ENCODE peak calls at places on chromosomes 11 and 22, in nine cellular contexts. Y is BE2C; M is body of pancreas; D is uterus; K is psoas muscle; I is dorsolateral prefrontal cortex; A is fibroblast of mammary gland; Q is CD8-positive, alpha-beta T cell; L is colonic mucosa. P is an unnamed sample.

GRCh38 chr11:72013765-72014711 is 15.3 kb downstream of the IL18BP start:
- DNase-seq in I (no peak), M (no peak), D (no peak), Y (peak; percentile 41), Q (no peak), L (no peak), A (peak; percentile 57), K (no peak), P (peak; percentile 49)

GRCh38 chr11:5489571-5490357 is 1.3 kb downstream of the OR52D1 start:
- DNase-seq in Q (no peak), L (no peak), A (peak; percentile 34), Y (no peak), I (no peak), K (no peak), M (no peak), D (no peak), P (no peak)

GRCh38 chr11:114195981-114196731 is 100.0 kb upstream of the NNMT start:
- DNase-seq in D (no peak), A (peak; percentile 52), Q (no peak), Y (no peak), M (no peak), I (no peak), L (no peak), K (no peak), P (no peak)

GRCh38 chr22:44537016-44537936 is 39.2 kb upstream of the RTL6 start:
- DNase-seq in M (no peak), L (no peak), I (no peak), A (no peak), Y (no peak), K (no peak), Q (no peak), D (no peak), P (peak; percentile 27)

GRCh38 chr11:67027943-67028542 is 5.1 kb downstream of the SYT12 start:
- DNase-seq in L (no peak), M (no peak), Q (no peak), K (no peak), D (no peak), I (no peak), Y (no peak), A (no peak), P (no peak)

GRCh38 chr22:44721206-44721605 is 19.2 kb downstream of the PRR5 start:
- DNase-seq in Q (no peak), A (no peak), Y (no peak), L (no peak), K (no peak), D (no peak), I (no peak), M (no peak), P (no peak)

GRCh38 chr11:94671553-94672366 is 96.4 kb upstream of the AMOTL1 start:
- DNase-seq in A (no peak), Q (no peak), K (peak; percentile 24), I (no peak), M (no peak), D (no peak), Y (no peak), L (no peak), P (no peak)

GRCh38 chr22:19610518-19611253 is 86.5 kb upstream of the CLDN5 start:
- DNase-seq in M (no peak), K (no peak), D (no peak), A (no peak), Y (no peak), I (no peak), Q (no peak), L (no peak), P (no peak)

GRCh38 chr11:28439403-28439802 is 331.2 kb downstream of the METTL15 start:
- DNase-seq in Y (no peak), D (no peak), L (no peak), Q (no peak), K (no peak), M (no peak), A (no peak), I (no peak), P (no peak)

GRCh38 chr22:26763633-26764295 is 106.4 kb downstream of the MIAT start:
- DNase-seq in L (no peak), D (no peak), K (no peak), Y (no peak), I (no peak), M (no peak), Q (no peak), A (peak; percentile 42), P (no peak)

GRCh38 chr11:107999759-108000455 is 8.8 kb upstream of the CUL5 start:
- DNase-seq in I (no peak), L (no peak), K (no peak), A (peak; percentile 35), Y (peak; percentile 62), Q (no peak), D (no peak), M (no peak), P (no peak)

GRCh38 chr22:25896098-25896497 is 154.1 kb downstream of the MYO18B start:
- DNase-seq in Y (no peak), A (no peak), D (no peak), Q (no peak), M (no peak), L (no peak), K (no peak), I (no peak), P (no peak)

GRCh38 chr22:36194971-36195370 is 6.6 kb downstream of the APOL4 start:
- DNase-seq in I (peak; percentile 72), K (peak; percentile 39), M (peak; percentile 34), Q (peak; percentile 16), Y (peak; percentile 69), A (peak; percentile 78), L (peak; percentile 45), D (peak; percentile 74), P (no peak)

GRCh38 chr11:72125956-72126355 is 9.6 kb upstream of the FOLR3 start:
- DNase-seq in M (no peak), L (no peak), I (no peak), K (no peak), D (no peak), A (no peak), Y (no peak), Q (no peak), P (no peak)

GRCh38 chr22:50713571-50714056 is 24.4 kb upstream of the ACR start:
- DNase-seq in M (no peak), Y (no peak), Q (no peak), D (no peak), K (no peak), L (no peak), I (peak; percentile 92), A (no peak), P (no peak)

GRCh38 chr22:22068025-22068424 is 85.4 kb upstream of the TOP3B start:
- DNase-seq in I (no peak), K (no peak), L (no peak), D (no peak), M (no peak), A (no peak), Y (no peak), Q (no peak), P (no peak)

GRCh38 chr22:46578824-46579561 is 41.2 kb upstream of the GRAMD4 start:
- DNase-seq in I (no peak), M (peak; percentile 58), Y (peak; percentile 75), K (peak; percentile 54), L (peak; percentile 76), Q (no peak), A (peak; percentile 35), D (no peak), P (peak; percentile 81)

GRCh38 chr11:15947681-15948648 is 408.4 kb downstream of the SOX6 start:
- DNase-seq in I (no peak), L (no peak), D (no peak), M (no peak), A (no peak), Y (no peak), Q (no peak), K (no peak), P (no peak)

GRCh38 chr11:61586792-61587430 is 6.0 kb upstream of the SYT7 start:
- DNase-seq in Y (no peak), M (no peak), Q (no peak), A (no peak), K (no peak), D (no peak), I (no peak), L (no peak), P (no peak)
- H3K4me3 ChIP-seq in Y (no peak overlapping the region), M (no peak overlapping the region), Q (no peak overlapping the region), A (peak overlapping the region; percentile 1), K (peak overlapping the region; percentile 72), D (peak overlapping the region; percentile 44), I (peak overlapping the region; percentile 55), L (peak overlapping the region; percentile 52), P (peak overlapping the region; percentile 57)

GRCh38 chr11:118113031-118113430 is 26.3 kb upstream of the SMIM35 start:
- DNase-seq in Q (no peak), A (no peak), D (no peak), L (no peak), K (no peak), I (no peak), M (no peak), Y (no peak), P (peak; percentile 30)

GRCh38 chr11:118111744-118112035 is 24.9 kb upstream of the SMIM35 start:
- DNase-seq in I (no peak), A (no peak), Q (no peak), D (no peak), M (no peak), K (no peak), L (no peak), Y (no peak), P (peak; percentile 39)

GRCh38 chr11:118111019-118111743 is 24.4 kb upstream of the SMIM35 start:
- DNase-seq in A (no peak), L (peak; percentile 54), K (no peak), D (no peak), Y (no peak), I (no peak), Q (no peak), M (no peak), P (peak; percentile 33)

GRCh38 chr11:118115048-118115447 is 28.3 kb upstream of the SMIM35 start:
- DNase-seq in A (no peak), L (no peak), D (no peak), M (no peak), Q (no peak), I (no peak), Y (no peak), K (no peak), P (peak; percentile 33)

GRCh38 chr11:118114266-118114665 is 27.5 kb upstream of the SMIM35 start:
- DNase-seq in M (no peak), Q (no peak), A (no peak), D (no peak), Y (no peak), K (no peak), I (no peak), L (no peak), P (peak; percentile 5)
- TF ChIP-seq CTCF in M (no peak), Q (no peak), A (no peak), D (no peak), Y (no peak), K (no peak), I (no peak), L (no peak), P (no peak)

DNA sequence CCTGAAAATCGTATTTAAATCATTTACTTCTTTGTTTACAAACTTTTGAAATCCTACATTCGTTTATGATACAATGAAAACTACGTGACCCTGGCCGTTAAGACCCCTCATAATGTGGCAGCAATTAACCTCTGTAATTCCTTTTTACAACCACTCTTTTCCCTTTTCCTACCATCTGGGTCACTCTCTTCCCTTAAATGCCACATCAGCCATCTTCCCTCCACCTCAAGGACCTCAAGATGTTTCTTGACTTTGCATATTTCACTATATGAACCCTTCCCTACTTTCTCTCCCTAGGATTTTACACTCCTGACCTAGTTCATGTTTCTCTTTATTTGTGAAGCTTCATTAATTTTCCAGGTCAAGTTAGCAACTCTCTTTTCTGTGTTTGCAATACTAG is 26.8 kb downstream of the OR2AG2 start:
- DNase-seq in D (no peak), A (no peak), M (no peak), L (no peak), K (no peak), Y (no peak), Q (no peak), I (no peak), P (no peak)
- H3K4me3 ChIP-seq in D (no peak overlapping the region), A (no peak overlapping the region), M (no peak overlapping the region), L (peak overlapping the region; percentile 12), K (peak overlapping the region; percentile 52), Y (no peak overlapping the region), Q (peak overlapping the region; percentile 65), I (no peak overlapping the region), P (peak overlapping the region; percentile 45)

GRCh38 chr11:134363161-134363560 is 31.4 kb downstream of the GLB1L2 start:
- DNase-seq in D (no peak), L (no peak), I (no peak), Q (no peak), M (no peak), Y (peak; percentile 1), K (no peak), A (no peak), P (peak; percentile 32)
- TF ChIP-seq CTCF in D (no peak), L (no peak), I (no peak), Q (no peak), M (no peak), Y (no peak), K (no peak), A (no peak), P (no peak)

P was measured in upper lobe of right lung.